ENCODE peak calls at places on chromosomes 16 and 17, in eight cellular contexts. R, G, L, M, S, Z, J and H are unnamed samples.

GRCh38 chr16:84013787-84014569 is 28.6 kb downstream of the SLC38A8 start:
- DNase-seq in R (peak), G (no peak), L (no peak), M (no peak), S (peak), Z (peak), J (peak), H (peak)

GRCh38 chr16:86651823-86652222 is 73.5 kb downstream of the FOXL1 start:
- DNase-seq in R (no peak), G (no peak), L (no peak), M (no peak), S (no peak), Z (no peak), J (no peak), H (no peak)

GRCh38 chr17:17434477-17434876 is 42.3 kb upstream of the MED9 start:
- DNase-seq in R (peak), G (no peak), L (no peak), M (no peak), S (no peak), Z (no peak), J (no peak), H (no peak)

GRCh38 chr16:80824623-80825364 is 20.4 kb upstream of the CDYL2 start:
- DNase-seq in R (peak), G (peak), L (peak), M (no peak), S (peak), Z (peak), J (no peak), H (peak)

GRCh38 chr17:12140685-12141084 is 120.0 kb downstream of the MAP2K4 start:
- DNase-seq in R (no peak), G (no peak), L (no peak), M (no peak), S (no peak), Z (no peak), J (no peak), H (no peak)

GRCh38 chr16:50857881-50858280 is 116.0 kb downstream of the CYLD start:
- DNase-seq in R (no peak), G (no peak), L (no peak), M (no peak), S (no peak), Z (no peak), J (no peak), H (no peak)

GRCh38 chr16:29675811-29676643 is 3.0 kb upstream of the QPRT start:
- DNase-seq in R (peak), G (no peak), L (peak), M (no peak), S (peak), Z (peak), J (no peak), H (peak)

GRCh38 chr17:57577751-57578607 is 167.1 kb downstream of the CCDC182 start:
- DNase-seq in R (peak), G (no peak), L (peak), M (peak), S (no peak), Z (peak), J (no peak), H (peak)

GRCh38 chr17:12734852-12735430 is 54.4 kb upstream of the ARHGAP44 start:
- DNase-seq in R (no peak), G (no peak), L (no peak), M (peak), S (no peak), Z (no peak), J (no peak), H (no peak)

GRCh38 chr17:2008332-2009126 is 16.6 kb downstream of the RTN4RL1 start:
- DNase-seq in R (no peak), G (no peak), L (no peak), M (no peak), S (no peak), Z (no peak), J (no peak), H (no peak)

GRCh38 chr17:70365098-70365583 is 195.8 kb downstream of the KCNJ2 start:
- DNase-seq in R (no peak), G (no peak), L (peak), M (no peak), S (no peak), Z (peak), J (no peak), H (peak)

GRCh38 chr16:9199312-9199711 is 107.9 kb downstream of the HAPSTR1 start:
- DNase-seq in R (no peak), G (no peak), L (no peak), M (peak), S (no peak), Z (no peak), J (no peak), H (no peak)

GRCh38 chr16:68902376-68903345 is 59.3 kb downstream of the TANGO6 start:
- DNase-seq in R (peak), G (no peak), L (peak), M (no peak), S (peak), Z (peak), J (no peak), H (peak)

GRCh38 chr16:87834668-87835473 is 34.4 kb downstream of the SLC7A5 start:
- DNase-seq in R (no peak), G (no peak), L (no peak), M (no peak), S (no peak), Z (peak), J (no peak), H (no peak)

GRCh38 chr16:87325480-87325879 is 8.3 kb upstream of the C16orf95 start:
- DNase-seq in R (no peak), G (no peak), L (peak), M (no peak), S (no peak), Z (peak), J (no peak), H (no peak)

GRCh38 chr16:24568392-24568791 is 29.0 kb downstream of the RBBP6 start:
- DNase-seq in R (peak), G (no peak), L (peak), M (no peak), S (no peak), Z (peak), J (no peak), H (peak)

GRCh38 chr17:13002761-13003453 is 14.9 kb downstream of the ELAC2 start:
- DNase-seq in R (peak), G (no peak), L (peak), M (peak), S (peak), Z (peak), J (peak), H (peak)

GRCh38 chr16:70738083-70738977 is 52.5 kb upstream of the MTSS2 start:
- DNase-seq in R (peak), G (no peak), L (peak), M (peak), S (peak), Z (peak), J (no peak), H (peak)

GRCh38 chr17:45020354-45021138 is 30.9 kb downstream of the DCAKD start:
- DNase-seq in R (peak), G (no peak), L (peak), M (no peak), S (peak), Z (peak), J (no peak), H (no peak)

GRCh38 chr16:48526058-48526957 is 83.7 kb downstream of the N4BP1 start:
- DNase-seq in R (peak), G (no peak), L (no peak), M (no peak), S (no peak), Z (no peak), J (no peak), H (peak)

GRCh38 chr17:63542942-63543821 is 7.1 kb upstream of the DCAF7 start:
- DNase-seq in R (no peak), G (no peak), L (no peak), M (no peak), S (no peak), Z (no peak), J (no peak), H (no peak)

DNA sequence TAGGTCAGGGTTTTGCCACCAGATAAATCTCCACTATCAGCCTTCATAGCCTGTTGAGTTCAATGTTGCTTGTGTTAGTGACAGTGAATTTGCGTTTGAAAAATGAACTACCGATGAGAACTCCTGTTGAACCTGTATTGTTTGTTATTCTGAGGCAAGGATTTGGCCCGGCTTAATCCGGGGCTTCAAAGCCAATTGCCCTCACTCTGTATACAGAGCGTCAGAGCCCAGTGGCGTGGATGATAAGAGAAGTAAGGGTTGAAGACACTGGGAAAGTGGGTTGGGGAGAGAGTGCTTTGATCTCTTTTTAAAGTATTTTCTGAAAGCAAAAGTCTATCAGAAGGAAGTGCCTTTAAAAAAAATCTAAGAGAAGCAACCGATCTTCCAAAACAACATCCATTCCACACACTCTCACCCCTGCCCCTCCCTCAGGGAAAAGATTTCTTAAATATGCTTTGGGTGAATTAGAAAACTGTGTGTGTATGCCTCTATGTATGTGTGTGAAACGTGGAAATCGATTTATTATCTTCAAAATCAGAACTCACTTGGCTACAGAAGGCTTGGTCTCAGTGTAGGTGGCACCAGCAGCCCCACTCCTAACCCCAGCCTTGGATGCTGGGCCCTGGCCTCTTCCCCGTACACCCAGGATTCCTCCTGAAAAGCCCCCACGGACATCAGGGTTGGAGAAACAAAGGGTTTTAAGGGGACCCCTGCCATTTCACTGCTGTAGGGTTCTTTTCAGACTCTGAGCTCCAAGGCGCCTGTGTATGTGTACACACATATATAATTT is 8.8 kb downstream of the TBX4 start:
- DNase-seq in R (no peak), G (no peak), L (no peak), M (no peak), S (no peak), Z (no peak), J (no peak), H (no peak)
- TF ChIP-seq CTCF in R (no peak), G (no peak), L (no peak), M (no peak), S (no peak), Z (no peak), J (no peak), H (no peak)

DNA sequence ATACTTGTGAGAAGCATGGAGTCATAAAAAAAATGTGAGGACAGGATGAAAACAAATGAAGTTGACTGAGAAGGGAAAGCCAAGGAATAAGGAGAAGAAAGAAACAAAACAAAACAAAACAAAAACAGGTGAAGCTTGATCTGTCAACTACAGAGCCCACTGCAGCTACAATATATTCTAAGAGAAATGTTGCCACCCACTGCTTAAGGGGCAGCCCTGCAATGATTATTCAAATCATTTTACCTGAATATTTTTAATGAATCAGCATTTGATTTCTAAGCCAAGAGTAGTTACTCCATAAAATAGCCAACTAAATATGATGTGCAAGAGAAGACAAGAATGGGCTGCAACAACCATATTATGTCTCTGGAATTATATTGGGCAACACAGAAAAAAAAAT is 252.0 kb upstream of the KIF2B start:
- DNase-seq in R (no peak), G (no peak), L (no peak), M (no peak), S (no peak), Z (no peak), J (no peak), H (no peak)
- TF ChIP-seq CTCF in R (no peak), G (no peak), L (no peak), M (no peak), S (no peak), Z (no peak), J (no peak), H (no peak)

DNA sequence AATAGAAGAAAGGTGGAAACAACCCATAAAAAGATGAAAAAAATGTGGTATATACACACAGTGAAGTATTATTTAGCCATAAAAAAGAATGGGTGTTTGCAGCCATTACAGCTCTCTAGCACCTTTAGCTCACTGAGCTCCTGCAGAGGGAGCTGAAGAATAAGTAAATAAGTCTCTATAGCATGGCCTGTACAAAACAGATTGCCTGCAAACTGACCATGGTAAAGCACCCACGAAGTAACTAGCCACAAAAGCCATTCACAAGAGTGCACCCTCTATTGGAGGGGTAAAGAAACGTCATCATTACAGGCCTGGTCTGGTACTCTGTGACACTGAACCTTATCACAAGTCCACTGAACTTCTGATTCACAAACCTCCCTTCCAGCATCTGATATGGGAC is 76.3 kb downstream of the USP32 start:
- DNase-seq in R (no peak), G (no peak), L (no peak), M (no peak), S (no peak), Z (peak), J (no peak), H (no peak)
- TF ChIP-seq CTCF in R (no peak), G (no peak), L (no peak), M (no peak), S (peak), Z (no peak), J (no peak), H (no peak)

GRCh38 chr16:23302045-23302956 is at the start of gene SCNN1B:
- DNase-seq in R (no peak), G (no peak), L (no peak), M (no peak), S (peak), Z (no peak), J (no peak), H (no peak)
- TF ChIP-seq CTCF in R (no peak), G (no peak), L (no peak), M (no peak), S (no peak), Z (no peak), J (no peak), H (no peak)

GRCh38 chr17:78302478-78302877 is 57.4 kb downstream of the SOCS3 start:
- DNase-seq in R (no peak), G (no peak), L (no peak), M (no peak), S (no peak), Z (no peak), J (no peak), H (no peak)

GRCh38 chr17:78306913-78307312 is 53.0 kb downstream of the SOCS3 start:
- DNase-seq in R (no peak), G (no peak), L (no peak), M (no peak), S (no peak), Z (no peak), J (no peak), H (no peak)

GRCh38 chr17:78304549-78305037 is 55.3 kb downstream of the SOCS3 start:
- DNase-seq in R (no peak), G (no peak), L (no peak), M (peak), S (no peak), Z (no peak), J (no peak), H (no peak)

GRCh38 chr17:78305801-78306200 is 54.1 kb downstream of the SOCS3 start:
- DNase-seq in R (no peak), G (no peak), L (no peak), M (no peak), S (no peak), Z (no peak), J (no peak), H (no peak)

GRCh38 chr17:78307887-78308633 is 51.8 kb downstream of the SOCS3 start:
- DNase-seq in R (no peak), G (no peak), L (no peak), M (no peak), S (no peak), Z (no peak), J (no peak), H (no peak)
- TF ChIP-seq CTCF in R (peak), G (no peak), L (no peak), M (no peak), S (no peak), Z (peak), J (no peak), H (no peak)

GRCh38 chr17:35185849-35186248 is 8.3 kb downstream of the SLC35G3 start:
- DNase-seq in R (no peak), G (no peak), L (no peak), M (no peak), S (no peak), Z (no peak), J (no peak), H (no peak)
- TF ChIP-seq CTCF in R (no peak), G (no peak), L (no peak), M (no peak), S (no peak), Z (no peak), J (no peak), H (no peak)

GRCh38 chr17:69084911-69085310 is 24.2 kb upstream of the ABCA9 start:
- DNase-seq in R (peak), G (no peak), L (no peak), M (no peak), S (peak), Z (no peak), J (no peak), H (peak)
- TF ChIP-seq CTCF in R (peak), G (peak), L (peak), M (peak), S (peak), Z (peak), J (peak), H (peak)

GRCh38 chr16:17375388-17376304 is 95.1 kb downstream of the XYLT1 start:
- DNase-seq in R (no peak), G (no peak), L (no peak), M (no peak), S (no peak), Z (no peak), J (no peak), H (no peak)
- TF ChIP-seq CTCF in R (no peak), G (no peak), L (no peak), M (no peak), S (no peak), Z (no peak), J (no peak), H (no peak)